ENCODE peak calls at places on chromosomes 2 and 18, in seven cellular contexts. One of them, this sample, is unnamed.

GRCh38 chr2:32680937-32681336 is 53.1 kb downstream of the TTC27 start:
- DNase-seq in HL-60: no peak
- DNase-seq in upper lobe of left lung: no peak
- DNase-seq in breast epithelium: no peak
- DNase-seq in endothelial cell of umbilical vein: peak; percentile 14
- DNase-seq in HepG2: no peak
- DNase-seq in prostate gland: no peak
- DNase-seq in this sample: no peak

GRCh38 chr2:131493199-131494018 is 1.2 kb upstream of the MZT2A start:
- DNase-seq in HL-60: no peak
- DNase-seq in upper lobe of left lung: no peak
- DNase-seq in breast epithelium: no peak
- DNase-seq in endothelial cell of umbilical vein: peak; percentile 2
- DNase-seq in HepG2: peak; percentile 29
- DNase-seq in prostate gland: no peak
- DNase-seq in this sample: peak; percentile 80

GRCh38 chr2:11933854-11934253 is 187.4 kb downstream of the LPIN1 start:
- DNase-seq in HL-60: no peak
- DNase-seq in upper lobe of left lung: no peak
- DNase-seq in breast epithelium: no peak
- DNase-seq in endothelial cell of umbilical vein: no peak
- DNase-seq in HepG2: no peak
- DNase-seq in prostate gland: no peak
- DNase-seq in this sample: no peak

GRCh38 chr2:133894429-133894828 is 326.2 kb upstream of the NCKAP5 start:
- DNase-seq in HL-60: no peak
- DNase-seq in upper lobe of left lung: no peak
- DNase-seq in breast epithelium: no peak
- DNase-seq in endothelial cell of umbilical vein: no peak
- DNase-seq in HepG2: no peak
- DNase-seq in prostate gland: no peak
- DNase-seq in this sample: no peak

GRCh38 chr2:172009823-172010222 is 10.1 kb downstream of the METAP1D start:
- DNase-seq in HL-60: no peak
- DNase-seq in upper lobe of left lung: no peak
- DNase-seq in breast epithelium: no peak
- DNase-seq in endothelial cell of umbilical vein: no peak
- DNase-seq in HepG2: no peak
- DNase-seq in prostate gland: no peak
- DNase-seq in this sample: no peak

GRCh38 chr2:70851704-70852103 is 16.1 kb upstream of the CD207 start:
- DNase-seq in HL-60: peak; percentile 44
- DNase-seq in upper lobe of left lung: no peak
- DNase-seq in breast epithelium: no peak
- DNase-seq in endothelial cell of umbilical vein: no peak
- DNase-seq in HepG2: no peak
- DNase-seq in prostate gland: no peak
- DNase-seq in this sample: no peak

GRCh38 chr2:9710311-9710710 is 79.5 kb upstream of the YWHAQ start:
- DNase-seq in HL-60: no peak
- DNase-seq in upper lobe of left lung: no peak
- DNase-seq in breast epithelium: no peak
- DNase-seq in endothelial cell of umbilical vein: no peak
- DNase-seq in HepG2: no peak
- DNase-seq in prostate gland: no peak
- DNase-seq in this sample: no peak

GRCh38 chr2:113716291-113716690 is 40.2 kb downstream of the SLC35F5 start:
- DNase-seq in HL-60: no peak
- DNase-seq in upper lobe of left lung: no peak
- DNase-seq in breast epithelium: no peak
- DNase-seq in endothelial cell of umbilical vein: no peak
- DNase-seq in HepG2: no peak
- DNase-seq in prostate gland: no peak
- DNase-seq in this sample: no peak

GRCh38 chr2:39523308-39524044 is 86.4 kb upstream of the MAP4K3 start:
- DNase-seq in HL-60: no peak
- DNase-seq in upper lobe of left lung: no peak
- DNase-seq in breast epithelium: no peak
- DNase-seq in endothelial cell of umbilical vein: peak; percentile 65
- DNase-seq in HepG2: peak; percentile 42
- DNase-seq in prostate gland: no peak
- DNase-seq in this sample: no peak

GRCh38 chr2:64202206-64202864 is 58.1 kb upstream of the PELI1 start:
- DNase-seq in HL-60: no peak
- DNase-seq in upper lobe of left lung: no peak
- DNase-seq in breast epithelium: no peak
- DNase-seq in endothelial cell of umbilical vein: peak; percentile 13
- DNase-seq in HepG2: no peak
- DNase-seq in prostate gland: peak; percentile 39
- DNase-seq in this sample: no peak

GRCh38 chr2:63300835-63301234 is 250.2 kb downstream of the OTX1 start:
- DNase-seq in HL-60: peak; percentile 7
- DNase-seq in upper lobe of left lung: no peak
- DNase-seq in breast epithelium: no peak
- DNase-seq in endothelial cell of umbilical vein: no peak
- DNase-seq in HepG2: peak; percentile 80
- DNase-seq in prostate gland: no peak
- DNase-seq in this sample: no peak

GRCh38 chr2:86477349-86477748 is 36.2 kb downstream of the KDM3A start:
- DNase-seq in HL-60: no peak
- DNase-seq in upper lobe of left lung: no peak
- DNase-seq in breast epithelium: no peak
- DNase-seq in endothelial cell of umbilical vein: no peak
- DNase-seq in HepG2: no peak
- DNase-seq in prostate gland: no peak
- DNase-seq in this sample: no peak

GRCh38 chr2:39094717-39095363 is 26.0 kb downstream of the SOS1 start:
- DNase-seq in HL-60: peak; percentile 20
- DNase-seq in upper lobe of left lung: no peak
- DNase-seq in breast epithelium: no peak
- DNase-seq in endothelial cell of umbilical vein: no peak
- DNase-seq in HepG2: no peak
- DNase-seq in prostate gland: no peak
- DNase-seq in this sample: no peak

GRCh38 chr2:238947920-238948710 is 100.2 kb downstream of the TWIST2 start:
- DNase-seq in HL-60: peak; percentile 30
- DNase-seq in upper lobe of left lung: no peak
- DNase-seq in breast epithelium: no peak
- DNase-seq in endothelial cell of umbilical vein: peak; percentile 14
- DNase-seq in HepG2: peak; percentile 28
- DNase-seq in prostate gland: no peak
- DNase-seq in this sample: peak; percentile 60

GRCh38 chr18:48949051-48949605 is 1.6 kb downstream of the SMAD7 start:
- DNase-seq in HL-60: no peak
- DNase-seq in upper lobe of left lung: no peak
- DNase-seq in breast epithelium: no peak
- DNase-seq in endothelial cell of umbilical vein: peak; percentile 21
- DNase-seq in HepG2: no peak
- DNase-seq in prostate gland: no peak
- DNase-seq in this sample: peak; percentile 80

GRCh38 chr2:236631361-236632291 is 62.0 kb downstream of the ACKR3 start:
- DNase-seq in HL-60: no peak
- DNase-seq in upper lobe of left lung: no peak
- DNase-seq in breast epithelium: no peak
- DNase-seq in endothelial cell of umbilical vein: peak; percentile 7
- DNase-seq in HepG2: no peak
- DNase-seq in prostate gland: no peak
- DNase-seq in this sample: peak; percentile 45

GRCh38 chr2:78355967-78356366 is 669.5 kb upstream of the REG3G start:
- DNase-seq in HL-60: no peak
- DNase-seq in upper lobe of left lung: no peak
- DNase-seq in breast epithelium: no peak
- DNase-seq in endothelial cell of umbilical vein: no peak
- DNase-seq in HepG2: no peak
- DNase-seq in prostate gland: no peak
- DNase-seq in this sample: no peak

GRCh38 chr2:28346587-28346986 is 46.1 kb upstream of the FOSL2 start:
- DNase-seq in HL-60: no peak
- DNase-seq in upper lobe of left lung: no peak
- DNase-seq in breast epithelium: no peak
- DNase-seq in endothelial cell of umbilical vein: no peak
- DNase-seq in HepG2: no peak
- DNase-seq in prostate gland: no peak
- DNase-seq in this sample: peak; percentile 68

GRCh38 chr2:20444113-20444992 is 2.5 kb upstream of the RHOB start:
- DNase-seq in HL-60: no peak
- DNase-seq in upper lobe of left lung: no peak
- DNase-seq in breast epithelium: no peak
- DNase-seq in endothelial cell of umbilical vein: peak; percentile 92
- DNase-seq in HepG2: no peak
- DNase-seq in prostate gland: no peak
- DNase-seq in this sample: no peak

GRCh38 chr2:183242937-183243336 is 118.7 kb downstream of the NUP35 start:
- DNase-seq in HL-60: no peak
- DNase-seq in upper lobe of left lung: no peak
- DNase-seq in breast epithelium: no peak
- DNase-seq in endothelial cell of umbilical vein: peak; percentile 11
- DNase-seq in HepG2: no peak
- DNase-seq in prostate gland: no peak
- DNase-seq in this sample: no peak

GRCh38 chr2:130357864-130358263 is 2.0 kb downstream of the PTPN18 start:
- DNase-seq in HL-60: no peak
- DNase-seq in upper lobe of left lung: peak; percentile 30
- DNase-seq in breast epithelium: no peak
- DNase-seq in endothelial cell of umbilical vein: no peak
- DNase-seq in HepG2: no peak
- DNase-seq in prostate gland: no peak
- DNase-seq in this sample: no peak

GRCh38 chr2:162636206-162636728 is 202.3 kb downstream of the KCNH7 start:
- DNase-seq in HL-60: no peak
- DNase-seq in upper lobe of left lung: no peak
- DNase-seq in breast epithelium: no peak
- DNase-seq in endothelial cell of umbilical vein: no peak
- DNase-seq in HepG2: no peak
- DNase-seq in prostate gland: no peak
- DNase-seq in this sample: no peak

GRCh38 chr18:25284861-25285574 is 66.9 kb downstream of the ZNF521 start:
- DNase-seq in HL-60: no peak
- DNase-seq in upper lobe of left lung: peak; percentile 66
- DNase-seq in breast epithelium: no peak
- DNase-seq in endothelial cell of umbilical vein: no peak
- DNase-seq in HepG2: no peak
- DNase-seq in prostate gland: no peak
- DNase-seq in this sample: no peak

GRCh38 chr2:219451626-219452360 is 17.1 kb downstream of the SPEG start:
- DNase-seq in HL-60: no peak
- DNase-seq in upper lobe of left lung: peak; percentile 81
- DNase-seq in breast epithelium: no peak
- DNase-seq in endothelial cell of umbilical vein: no peak
- DNase-seq in HepG2: no peak
- DNase-seq in prostate gland: no peak
- DNase-seq in this sample: no peak
- TF ChIP-seq POLR2AphosphoS5 in HL-60: no peak
- TF ChIP-seq POLR2AphosphoS5 in upper lobe of left lung: no peak
- TF ChIP-seq POLR2AphosphoS5 in breast epithelium: no peak
- TF ChIP-seq POLR2AphosphoS5 in endothelial cell of umbilical vein: no peak
- TF ChIP-seq POLR2AphosphoS5 in HepG2: no peak
- TF ChIP-seq POLR2AphosphoS5 in prostate gland: no peak
- TF ChIP-seq POLR2AphosphoS5 in this sample: no peak

GRCh38 chr18:75546964-75547363 is 119.5 kb upstream of the SMIM21 start:
- DNase-seq in HL-60: no peak
- DNase-seq in upper lobe of left lung: no peak
- DNase-seq in breast epithelium: no peak
- DNase-seq in endothelial cell of umbilical vein: no peak
- DNase-seq in HepG2: no peak
- DNase-seq in prostate gland: no peak
- DNase-seq in this sample: no peak
- TF ChIP-seq CTCF in HL-60: no peak
- TF ChIP-seq CTCF in upper lobe of left lung: no peak
- TF ChIP-seq CTCF in breast epithelium: no peak
- TF ChIP-seq CTCF in endothelial cell of umbilical vein: no peak
- TF ChIP-seq CTCF in HepG2: peak; percentile 41
- TF ChIP-seq CTCF in prostate gland: no peak
- TF ChIP-seq CTCF in this sample: no peak

DNA sequence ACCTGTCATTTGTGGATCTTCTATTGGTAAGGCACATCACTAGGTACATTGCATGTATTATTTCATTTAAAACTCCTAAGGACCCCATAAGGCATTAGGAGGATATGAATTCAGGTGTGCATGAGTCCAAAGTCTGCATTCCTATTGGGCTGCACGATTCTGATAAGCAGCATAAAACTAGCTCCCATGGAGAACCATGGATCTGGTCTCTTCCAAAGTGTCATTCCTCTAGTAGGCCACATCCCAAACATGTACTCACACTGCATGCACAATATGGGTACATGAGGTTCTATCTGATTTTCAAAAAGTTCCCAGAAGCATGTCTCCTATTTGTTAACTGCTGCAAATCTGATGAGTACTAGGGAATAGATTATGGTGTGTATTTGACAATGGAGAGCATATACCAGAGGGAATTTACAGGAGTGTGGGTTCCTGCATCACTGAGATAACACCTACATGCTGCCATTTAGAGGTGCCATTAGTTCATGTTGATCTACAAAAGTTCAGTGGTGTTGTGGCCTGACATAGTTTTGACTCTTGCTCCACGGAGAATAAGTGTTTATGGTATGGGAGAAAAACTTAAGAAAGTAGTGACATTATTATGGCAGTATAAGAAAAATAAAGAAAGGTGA is 11.3 kb downstream of the CYTIP start:
- DNase-seq in HL-60: no peak
- DNase-seq in upper lobe of left lung: no peak
- DNase-seq in breast epithelium: no peak
- DNase-seq in endothelial cell of umbilical vein: no peak
- DNase-seq in HepG2: no peak
- DNase-seq in prostate gland: no peak
- DNase-seq in this sample: no peak
- TF ChIP-seq POLR2AphosphoS5 in HL-60: no peak
- TF ChIP-seq POLR2AphosphoS5 in upper lobe of left lung: no peak
- TF ChIP-seq POLR2AphosphoS5 in breast epithelium: no peak
- TF ChIP-seq POLR2AphosphoS5 in endothelial cell of umbilical vein: no peak
- TF ChIP-seq POLR2AphosphoS5 in HepG2: no peak
- TF ChIP-seq POLR2AphosphoS5 in prostate gland: no peak
- TF ChIP-seq POLR2AphosphoS5 in this sample: peak; percentile 63

GRCh38 chr2:142586693-142587432 is 290.6 kb upstream of the KYNU start:
- DNase-seq in HL-60: no peak
- DNase-seq in upper lobe of left lung: no peak
- DNase-seq in breast epithelium: no peak
- DNase-seq in endothelial cell of umbilical vein: no peak
- DNase-seq in HepG2: peak; percentile 55
- DNase-seq in prostate gland: no peak
- DNase-seq in this sample: peak; percentile 60

GRCh38 chr2:142581491-142581890 is 296.0 kb upstream of the KYNU start:
- DNase-seq in HL-60: no peak
- DNase-seq in upper lobe of left lung: no peak
- DNase-seq in breast epithelium: no peak
- DNase-seq in endothelial cell of umbilical vein: no peak
- DNase-seq in HepG2: no peak
- DNase-seq in prostate gland: no peak
- DNase-seq in this sample: no peak

GRCh38 chr2:142580691-142581090 is 296.8 kb upstream of the KYNU start:
- DNase-seq in HL-60: no peak
- DNase-seq in upper lobe of left lung: no peak
- DNase-seq in breast epithelium: no peak
- DNase-seq in endothelial cell of umbilical vein: no peak
- DNase-seq in HepG2: no peak
- DNase-seq in prostate gland: no peak
- DNase-seq in this sample: no peak

GRCh38 chr2:142585785-142586184 is 291.7 kb upstream of the KYNU start:
- DNase-seq in HL-60: no peak
- DNase-seq in upper lobe of left lung: no peak
- DNase-seq in breast epithelium: no peak
- DNase-seq in endothelial cell of umbilical vein: no peak
- DNase-seq in HepG2: no peak
- DNase-seq in prostate gland: no peak
- DNase-seq in this sample: no peak

GRCh38 chr2:142582317-142582716 is 295.1 kb upstream of the KYNU start:
- DNase-seq in HL-60: no peak
- DNase-seq in upper lobe of left lung: no peak
- DNase-seq in breast epithelium: no peak
- DNase-seq in endothelial cell of umbilical vein: no peak
- DNase-seq in HepG2: no peak
- DNase-seq in prostate gland: no peak
- DNase-seq in this sample: no peak
- TF ChIP-seq CTCF in HL-60: no peak
- TF ChIP-seq CTCF in upper lobe of left lung: no peak
- TF ChIP-seq CTCF in breast epithelium: no peak
- TF ChIP-seq CTCF in endothelial cell of umbilical vein: no peak
- TF ChIP-seq CTCF in HepG2: peak; percentile 22
- TF ChIP-seq CTCF in prostate gland: no peak
- TF ChIP-seq CTCF in this sample: no peak

This sample was measured in spleen.